ENCODE peak calls at places on chromosomes 5 and 9, in four cellular contexts. A is activated naive CD4-positive, alpha-beta T cell treated with anti-CD3 and anti-CD28 coated beads, Interleukin-2, amount 50 U/mL, for 72 hours; M is T1000; Z is HS-5. H is an unnamed sample.

GRCh38 chr5:39381376-39381775 is 17.1 kb upstream of the C9 start:
- DNase-seq in A (no peak), M (no peak), Z (no peak), H (no peak)

GRCh38 chr5:16791036-16791705 is 144.9 kb downstream of the MYO10 start:
- DNase-seq in A (peak; percentile 29), M (no peak), Z (peak; percentile 57), H (no peak)

GRCh38 chr9:69165581-69165980 is 8.5 kb upstream of the TJP2 start:
- DNase-seq in A (no peak), M (no peak), Z (no peak), H (no peak)

GRCh38 chr9:13607746-13608445 is 328.4 kb upstream of the MPDZ start:
- DNase-seq in A (no peak), M (no peak), Z (no peak), H (no peak)

GRCh38 chr5:90889325-90889600 is 330.7 kb downstream of the ADGRV1 start:
- DNase-seq in A (no peak), M (no peak), Z (no peak), H (no peak)

GRCh38 chr9:131273146-131273545 is 3.2 kb downstream of the FAM78A start:
- DNase-seq in A (peak; percentile 29), M (no peak), Z (no peak), H (no peak)

GRCh38 chr9:125085703-125086477 is 57.4 kb downstream of the SCAI start:
- DNase-seq in A (no peak), M (no peak), Z (no peak), H (no peak)

GRCh38 chr5:51225671-51226419 is 157.4 kb upstream of the ISL1 start:
- DNase-seq in A (no peak), M (no peak), Z (no peak), H (no peak)

GRCh38 chr9:2492161-2492560 is 129.4 kb upstream of the VLDLR start:
- DNase-seq in A (no peak), M (no peak), Z (no peak), H (no peak)

GRCh38 chr9:125483697-125484096 is 222.1 kb downstream of the GAPVD1 start:
- DNase-seq in A (no peak), M (no peak), Z (no peak), H (no peak)

GRCh38 chr9:22052376-22052945 is 43.4 kb upstream of the CDKN2B start:
- DNase-seq in A (peak; percentile 42), M (peak; percentile 56), Z (peak; percentile 97), H (peak; percentile 38)

GRCh38 chr9:114224247-114224610 is 68.9 kb downstream of the COL27A1 start:
- DNase-seq in A (no peak), M (no peak), Z (peak; percentile 70), H (no peak)

GRCh38 chr5:178305801-178306200 is 73.2 kb upstream of the PHYKPL start:
- DNase-seq in A (no peak), M (no peak), Z (no peak), H (no peak)

GRCh38 chr9:121353246-121353975 is 16.6 kb downstream of the STOM start:
- DNase-seq in A (peak; percentile 33), M (no peak), Z (no peak), H (no peak)

GRCh38 chr9:130555968-130556367 is 23.4 kb upstream of the FUBP3 start:
- DNase-seq in A (no peak), M (no peak), Z (no peak), H (no peak)

GRCh38 chr5:81425569-81425968 is 31.6 kb upstream of the ACOT12 start:
- DNase-seq in A (no peak), M (no peak), Z (no peak), H (peak; percentile 53)

GRCh38 chr9:130898552-130898852 is 1.9 kb upstream of the QRFP start:
- DNase-seq in A (no peak), M (no peak), Z (no peak), H (no peak)

GRCh38 chr9:34381323-34381722 is 4.6 kb upstream of the MYORG start:
- DNase-seq in A (no peak), M (no peak), Z (no peak), H (no peak)

GRCh38 chr5:105745111-105745510 is 1925.6 kb downstream of the EFNA5 start:
- DNase-seq in A (no peak), M (no peak), Z (no peak), H (no peak)

GRCh38 chr5:62178258-62178657 is 127.7 kb upstream of the KIF2A start:
- DNase-seq in A (no peak), M (no peak), Z (no peak), H (no peak)

GRCh38 chr9:80873861-80874260 is 815.5 kb downstream of the TLE1 start:
- DNase-seq in A (no peak), M (no peak), Z (peak; percentile 26), H (no peak)

GRCh38 chr9:114309096-114309495 is 13.8 kb upstream of the ORM1 start:
- DNase-seq in A (no peak), M (no peak), Z (no peak), H (no peak)

GRCh38 chr5:138275379-138275782 is 960 bp upstream of the GFRA3 start:
- DNase-seq in A (no peak), M (no peak), Z (no peak), H (no peak)

GRCh38 chr5:95162231-95162992 is 122.5 kb downstream of the MCTP1 start:
- DNase-seq in A (no peak), M (no peak), Z (no peak), H (no peak)

GRCh38 chr9:33076031-33076359 is 479 bp downstream of the SMU1 start:
- DNase-seq in A (no peak), M (no peak), Z (no peak), H (no peak)

GRCh38 chr5:99398946-99399345 is 470.1 kb upstream of the CHD1 start:
- DNase-seq in A (no peak), M (no peak), Z (no peak), H (no peak)

H was measured in amniotic stem cell.